ENCODE peak calls at places on chromosomes 12 and 14, in eight cellular contexts. Z is CD8-positive, alpha-beta T cell; L is cardiac muscle cell; J is IMR-90; Y is uterus; V is OCI-LY7; T is adrenal gland; X is tibial artery. G is an unnamed sample.

GRCh38 chr12:112916270-112916669 is 9.5 kb downstream of the OAS1 start:
- DNase-seq in Z (no peak), L (peak), J (no peak), Y (no peak), V (no peak), T (no peak), X (no peak), G (peak)

GRCh38 chr12:107319536-107320030 is 226.2 kb upstream of the CRY1 start:
- DNase-seq in Z (no peak), L (no peak), J (no peak), Y (no peak), V (no peak), T (no peak), X (no peak), G (no peak)

GRCh38 chr12:7694556-7694955 is 1.0 kb downstream of the GDF3 start:
- DNase-seq in Z (no peak), L (no peak), J (no peak), Y (no peak), V (no peak), T (no peak), X (no peak), G (no peak)

GRCh38 chr14:61470261-61470953 is 149.0 kb downstream of the PRKCH start:
- DNase-seq in Z (no peak), L (peak), J (peak), Y (no peak), V (no peak), T (no peak), X (no peak), G (no peak)

GRCh38 chr12:51631591-51631990 is 40.6 kb downstream of the SCN8A start:
- DNase-seq in Z (no peak), L (peak), J (peak), Y (no peak), V (no peak), T (peak), X (no peak), G (no peak)

GRCh38 chr14:59483360-59483759 is 848 bp downstream of the L3HYPDH start:
- DNase-seq in Z (no peak), L (peak), J (peak), Y (no peak), V (no peak), T (peak), X (peak), G (no peak)

GRCh38 chr12:42299392-42300308 is 26.2 kb downstream of the ZCRB1 start:
- DNase-seq in Z (no peak), L (peak), J (peak), Y (no peak), V (peak), T (no peak), X (no peak), G (no peak)

GRCh38 chr12:100675432-100675831 is 101.9 kb downstream of the GAS2L3 start:
- DNase-seq in Z (no peak), L (peak), J (peak), Y (no peak), V (no peak), T (peak), X (no peak), G (no peak)

GRCh38 chr12:95336387-95337067 is 118.9 kb downstream of the VEZT start:
- DNase-seq in Z (no peak), L (peak), J (peak), Y (peak), V (peak), T (peak), X (peak), G (peak)

GRCh38 chr12:104733717-104734175 is 224.3 kb downstream of the SLC41A2 start:
- DNase-seq in Z (no peak), L (peak), J (no peak), Y (no peak), V (peak), T (no peak), X (peak), G (no peak)
- TF ChIP-seq CTCF in Z (no peak), L (peak), J (peak), Y (no peak), V (peak), T (no peak), X (peak), G (no peak)

GRCh38 chr12:1422604-1423315 is 171.6 kb downstream of the FBXL14 start:
- DNase-seq in Z (no peak), L (no peak), J (no peak), Y (no peak), V (no peak), T (no peak), X (no peak), G (no peak)
- H3K27ac ChIP-seq in Z (no peak), L (no peak), J (no peak), Y (no peak), V (no peak), T (no peak), X (no peak), G (no peak)

DNA sequence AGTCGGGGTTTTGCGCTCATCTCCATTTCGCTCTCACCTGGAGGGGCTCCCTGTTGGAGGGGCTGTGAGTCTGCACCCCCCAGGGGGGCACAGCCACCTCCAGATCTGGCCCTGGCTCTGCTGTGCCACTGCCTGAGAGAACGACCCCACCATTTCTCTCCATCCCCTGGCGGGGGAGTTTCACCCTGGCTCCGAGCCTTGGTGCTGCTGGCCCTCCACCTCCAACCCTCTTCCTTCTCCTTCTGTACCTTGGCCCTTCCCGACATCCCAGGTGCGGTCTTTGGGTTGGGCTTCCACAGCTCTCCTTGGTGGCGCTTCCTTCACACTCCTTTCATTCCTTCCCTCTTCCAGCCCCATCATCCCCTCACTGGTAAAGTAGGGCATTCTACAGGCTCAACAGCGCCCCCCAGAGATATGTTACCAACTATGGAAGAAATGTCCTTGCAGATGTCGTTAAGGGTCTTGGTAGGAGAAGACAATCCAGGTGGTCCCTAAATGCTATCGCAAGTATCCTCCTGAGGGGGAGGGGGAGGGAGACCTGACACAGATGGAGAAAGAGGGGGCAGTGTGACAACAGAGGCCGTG is 16.3 kb downstream of the SERPINA1 start:
- DNase-seq in Z (no peak), L (no peak), J (no peak), Y (no peak), V (no peak), T (no peak), X (no peak), G (peak)
- TF ChIP-seq CTCF in Z (no peak), L (no peak), J (no peak), Y (no peak), V (peak), T (no peak), X (no peak), G (no peak)

GRCh38 chr12:27293463-27293862 is 39.2 kb upstream of the BMAL2 start:
- DNase-seq in Z (no peak), L (peak), J (peak), Y (no peak), V (no peak), T (peak), X (no peak), G (no peak)
- H3K27ac ChIP-seq in Z (no peak), L (no peak), J (no peak), Y (peak), V (no peak), T (no peak), X (peak), G (peak)

GRCh38 chr12:57726884-57727757 is 11.4 kb downstream of the AGAP2 start:
- DNase-seq in Z (no peak), L (peak), J (no peak), Y (peak), V (no peak), T (peak), X (no peak), G (no peak)
- TF ChIP-seq CTCF in Z (no peak), L (peak), J (peak), Y (peak), V (no peak), T (peak), X (peak), G (peak)

GRCh38 chr12:123139926-123140674 is 10.8 kb downstream of the PITPNM2 start:
- DNase-seq in Z (no peak), L (peak), J (peak), Y (no peak), V (no peak), T (peak), X (no peak), G (no peak)
- H3K27ac ChIP-seq in Z (no peak), L (no peak), J (peak), Y (peak), V (no peak), T (peak), X (peak), G (peak)

DNA sequence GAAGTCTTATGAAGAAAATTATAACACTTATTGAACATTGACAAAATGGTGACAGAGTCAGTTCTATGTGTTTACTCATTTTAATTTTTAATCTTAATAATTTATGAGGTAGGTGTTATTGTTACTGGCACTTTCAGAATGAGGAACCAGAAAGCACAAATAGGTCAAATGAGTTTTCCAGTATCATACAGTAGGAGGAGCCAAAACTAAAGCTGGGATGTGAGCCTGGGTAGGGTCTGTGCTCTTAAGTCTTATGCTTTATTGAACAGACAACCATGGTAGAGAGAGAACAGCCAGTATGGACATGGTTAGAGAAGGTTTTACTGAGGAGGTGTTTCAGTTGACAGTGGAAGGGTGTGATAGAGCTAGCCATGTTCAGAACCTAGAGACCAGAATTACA is 775.7 kb downstream of the TMTC2 start:
- DNase-seq in Z (no peak), L (no peak), J (no peak), Y (no peak), V (no peak), T (no peak), X (no peak), G (no peak)
- TF ChIP-seq CTCF in Z (no peak), L (no peak), J (no peak), Y (no peak), V (no peak), T (no peak), X (no peak), G (no peak)

GRCh38 chr12:124874988-124875802 is 11.5 kb upstream of the SCARB1 start:
- DNase-seq in Z (no peak), L (no peak), J (no peak), Y (no peak), V (no peak), T (no peak), X (no peak), G (no peak)
- H3K27ac ChIP-seq in Z (no peak), L (no peak), J (no peak), Y (no peak), V (no peak), T (no peak), X (no peak), G (no peak)

GRCh38 chr14:52046376-52046917 is 22.4 kb downstream of the NID2 start:
- DNase-seq in Z (no peak), L (no peak), J (peak), Y (no peak), V (no peak), T (no peak), X (no peak), G (no peak)

GRCh38 chr14:52040598-52040997 is 28.3 kb downstream of the NID2 start:
- DNase-seq in Z (no peak), L (no peak), J (no peak), Y (no peak), V (no peak), T (no peak), X (no peak), G (no peak)

GRCh38 chr14:52042371-52043037 is 26.4 kb downstream of the NID2 start:
- DNase-seq in Z (no peak), L (no peak), J (no peak), Y (no peak), V (no peak), T (no peak), X (no peak), G (no peak)

GRCh38 chr14:52044791-52045522 is 23.9 kb downstream of the NID2 start:
- DNase-seq in Z (no peak), L (peak), J (peak), Y (no peak), V (no peak), T (no peak), X (peak), G (peak)

GRCh38 chr14:52043690-52044089 is 25.2 kb downstream of the NID2 start:
- DNase-seq in Z (no peak), L (peak), J (peak), Y (no peak), V (peak), T (no peak), X (no peak), G (no peak)
- TF ChIP-seq CTCF in Z (peak), L (peak), J (peak), Y (peak), V (peak), T (peak), X (no peak), G (no peak)

G was measured in sigmoid colon.